ENCODE peak calls at places on chromosomes 3 and 15, in eight cellular contexts. A, R, F, J, I, X, O and T are unnamed samples.
A peak's percentile ranks its signal among the peaks of the same experiment; 100 is the strongest.

GRCh38 chr3:5220193-5220592 is 32.7 kb downstream of the EDEM1 start:
- DNase-seq in A (no peak), R (no peak), F (no peak), J (no peak), I (no peak), X (no peak), O (no peak), T (no peak)

GRCh38 chr15:63972801-63973200 is 73.5 kb downstream of the DAPK2 start:
- DNase-seq in A (no peak), R (no peak), F (no peak), J (no peak), I (peak; percentile 67), X (no peak), O (no peak), T (no peak)

GRCh38 chr15:101481381-101481705 is 8.2 kb downstream of the PCSK6 start:
- DNase-seq in A (no peak), R (no peak), F (no peak), J (no peak), I (peak; percentile 45), X (no peak), O (no peak), T (no peak)

GRCh38 chr15:69929905-69930630 is 167.6 kb downstream of the TLE3 start:
- DNase-seq in A (no peak), R (no peak), F (no peak), J (no peak), I (no peak), X (no peak), O (no peak), T (no peak)

GRCh38 chr3:133595341-133595740 is 21.9 kb downstream of the CDV3 start:
- DNase-seq in A (peak; percentile 33), R (no peak), F (no peak), J (no peak), I (no peak), X (no peak), O (no peak), T (no peak)

GRCh38 chr3:38001456-38002081 is 11.0 kb downstream of the VILL start:
- DNase-seq in A (no peak), R (no peak), F (peak; percentile 59), J (no peak), I (peak; percentile 88), X (peak; percentile 25), O (no peak), T (no peak)

GRCh38 chr3:88219138-88219792 is 69.5 kb downstream of the C3orf38 start:
- DNase-seq in A (peak; percentile 59), R (no peak), F (no peak), J (no peak), I (peak; percentile 86), X (peak; percentile 78), O (peak; percentile 3), T (no peak)

GRCh38 chr3:21979706-21980105 is 228.7 kb upstream of the ZNF385D start:
- DNase-seq in A (peak; percentile 34), R (no peak), F (no peak), J (no peak), I (no peak), X (no peak), O (peak; percentile 53), T (peak; percentile 56)

GRCh38 chr3:161051856-161052255 is 53.3 kb downstream of the B3GALNT1 start:
- DNase-seq in A (no peak), R (no peak), F (no peak), J (no peak), I (no peak), X (no peak), O (no peak), T (no peak)

GRCh38 chr3:170563712-170564423 is 22.0 kb downstream of the SLC7A14 start:
- DNase-seq in A (peak; percentile 56), R (no peak), F (no peak), J (no peak), I (no peak), X (no peak), O (peak; percentile 57), T (peak; percentile 30)

GRCh38 chr3:171135536-171135935 is 109.0 kb upstream of the SLC2A2 start:
- DNase-seq in A (peak; percentile 45), R (no peak), F (no peak), J (no peak), I (no peak), X (no peak), O (peak; percentile 24), T (no peak)

GRCh38 chr15:67089218-67090193 is 24.1 kb downstream of the SMAD3 start:
- DNase-seq in A (no peak), R (no peak), F (no peak), J (no peak), I (peak; percentile 16), X (no peak), O (no peak), T (no peak)

GRCh38 chr15:67092726-67093125 is 27.3 kb downstream of the SMAD3 start:
- DNase-seq in A (no peak), R (no peak), F (no peak), J (no peak), I (no peak), X (no peak), O (no peak), T (no peak)

GRCh38 chr15:67091073-67091965 is 25.9 kb downstream of the SMAD3 start:
- DNase-seq in A (peak; percentile 76), R (no peak), F (peak; percentile 77), J (peak; percentile 74), I (no peak), X (no peak), O (peak; percentile 79), T (peak; percentile 66)

GRCh38 chr15:67091966-67092677 is 26.7 kb downstream of the SMAD3 start:
- DNase-seq in A (no peak), R (no peak), F (no peak), J (no peak), I (peak; percentile 69), X (no peak), O (no peak), T (no peak)

GRCh38 chr15:67090297-67091072 is 25.1 kb downstream of the SMAD3 start:
- DNase-seq in A (no peak), R (no peak), F (no peak), J (no peak), I (no peak), X (no peak), O (no peak), T (no peak)
- H3K4me3 ChIP-seq in A (no peak overlapping the region), R (no peak overlapping the region), F (no peak overlapping the region), J (no peak overlapping the region), I (no peak overlapping the region), X (no peak overlapping the region), O (no peak overlapping the region), T (no peak overlapping the region)

GRCh38 chr3:58178528-58179234 is 32.1 kb downstream of the DNASE1L3 start:
- DNase-seq in A (no peak), R (no peak), F (no peak), J (no peak), I (no peak), X (no peak), O (no peak), T (no peak)

GRCh38 chr3:58179235-58180098 is 31.3 kb downstream of the DNASE1L3 start:
- DNase-seq in A (no peak), R (no peak), F (no peak), J (no peak), I (no peak), X (no peak), O (no peak), T (no peak)

GRCh38 chr3:58176185-58176530 is 34.6 kb downstream of the DNASE1L3 start:
- DNase-seq in A (no peak), R (no peak), F (no peak), J (no peak), I (no peak), X (no peak), O (no peak), T (no peak)

GRCh38 chr3:58176827-58177489 is 33.8 kb downstream of the DNASE1L3 start:
- DNase-seq in A (no peak), R (no peak), F (no peak), J (no peak), I (peak; percentile 64), X (no peak), O (no peak), T (no peak)

GRCh38 chr3:58177747-58178527 is 32.8 kb downstream of the DNASE1L3 start:
- DNase-seq in A (peak; percentile 72), R (no peak), F (peak; percentile 95), J (peak; percentile 98), I (peak; percentile 98), X (peak; percentile 91), O (peak; percentile 61), T (no peak)
- H3K4me3 ChIP-seq in A (peak overlapping the region; percentile 57), R (peak overlapping the region; percentile 54), F (peak overlapping the region; percentile 52), J (peak overlapping the region; percentile 29), I (no peak overlapping the region), X (no peak overlapping the region), O (peak overlapping the region; percentile 42), T (peak overlapping the region; percentile 54)

GRCh38 chr3:138118863-138119766 is 3.7 kb upstream of the DZIP1L start:
- DNase-seq in A (peak; percentile 66), R (no peak), F (peak; percentile 83), J (no peak), I (peak; percentile 98), X (peak; percentile 88), O (peak; percentile 57), T (no peak)
- H3K4me3 ChIP-seq in A (no peak overlapping the region), R (no peak overlapping the region), F (no peak overlapping the region), J (no peak overlapping the region), I (no peak overlapping the region), X (no peak overlapping the region), O (no peak overlapping the region), T (no peak overlapping the region)

DNA sequence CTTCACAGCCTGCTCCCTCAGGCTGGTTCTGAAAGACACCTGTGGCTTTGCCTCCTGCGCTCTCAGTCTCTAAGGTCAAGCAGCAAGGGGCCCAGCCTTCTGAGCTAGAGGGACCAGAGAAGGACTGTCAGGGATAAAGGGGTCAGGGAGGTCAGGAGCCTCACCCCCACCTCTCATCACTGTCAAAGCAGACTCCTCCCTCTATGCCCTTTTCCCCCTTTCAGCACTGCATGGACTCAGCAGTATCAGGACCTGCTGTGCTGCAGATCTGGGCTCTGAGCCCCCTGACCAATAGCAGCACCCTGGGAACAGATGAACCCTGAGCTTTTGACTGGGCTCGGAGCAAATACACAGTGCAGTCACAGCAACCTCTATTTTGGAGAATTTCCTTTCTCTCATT is 3.2 kb upstream of the BMF start:
- DNase-seq in A (no peak), R (no peak), F (no peak), J (no peak), I (no peak), X (no peak), O (no peak), T (no peak)
- H3K4me3 ChIP-seq in A (no peak overlapping the region), R (no peak overlapping the region), F (no peak overlapping the region), J (no peak overlapping the region), I (no peak overlapping the region), X (no peak overlapping the region), O (no peak overlapping the region), T (no peak overlapping the region)

GRCh38 chr3:40534283-40534682 is 9.5 kb downstream of the ZNF621 start:
- DNase-seq in A (no peak), R (no peak), F (no peak), J (no peak), I (no peak), X (no peak), O (no peak), T (no peak)
- H3K4me3 ChIP-seq in A (no peak overlapping the region), R (no peak overlapping the region), F (no peak overlapping the region), J (no peak overlapping the region), I (no peak overlapping the region), X (no peak overlapping the region), O (no peak overlapping the region), T (no peak overlapping the region)

GRCh38 chr15:93088200-93088980 is 621 bp downstream of the RGMA start:
- DNase-seq in A (no peak), R (no peak), F (no peak), J (peak; percentile 83), I (peak; percentile 82), X (no peak), O (no peak), T (no peak)
- H3K4me3 ChIP-seq in A (no peak overlapping the region), R (peak overlapping the region; percentile 28), F (peak overlapping the region; percentile 72), J (peak overlapping the region; percentile 28), I (peak overlapping the region; percentile 89), X (peak overlapping the region; percentile 23), O (peak overlapping the region; percentile 28), T (peak overlapping the region; percentile 29)